ENCODE peak calls at places on chromosomes 4 and X, in four cellular contexts. I, W, E and B are unnamed samples.

GRCh38 chr4:78656968-78657445 is 105.4 kb downstream of the ANXA3 start:
- DNase-seq in I (no peak), W (peak), E (no peak), B (no peak)

GRCh38 chr4:56084849-56085248 is 136.1 kb downstream of the CEP135 start:
- DNase-seq in I (no peak), W (no peak), E (no peak), B (no peak)

GRCh38 chr4:21795091-21795490 is 153.5 kb downstream of the KCNIP4 start:
- DNase-seq in I (no peak), W (no peak), E (no peak), B (no peak)

GRCh38 chr4:156909010-156909409 is 62.6 kb downstream of the PDGFC start:
- DNase-seq in I (no peak), W (no peak), E (no peak), B (no peak)

GRCh38 chrX:130916636-130917422 is 13.8 kb upstream of the ENOX2 start:
- DNase-seq in I (no peak), W (no peak), E (peak), B (peak)

GRCh38 chrX:151780621-151781020 is 46.1 kb downstream of the CNGA2 start:
- DNase-seq in I (no peak), W (no peak), E (no peak), B (no peak)

GRCh38 chr4:26953361-26953760 is 92.7 kb downstream of the STIM2 start:
- DNase-seq in I (no peak), W (no peak), E (no peak), B (no peak)

GRCh38 chrX:103330601-103331397 is 760 bp downstream of the TCEAL7 start:
- DNase-seq in I (no peak), W (no peak), E (no peak), B (no peak)

GRCh38 chr4:88693792-88694191 is 3.8 kb downstream of the NAP1L5 start:
- DNase-seq in I (no peak), W (no peak), E (no peak), B (no peak)

GRCh38 chrX:52346462-52347165 is 22.2 kb upstream of the XAGE2 start:
- DNase-seq in I (peak), W (no peak), E (no peak), B (no peak)

GRCh38 chrX:67700607-67701006 is 156.8 kb downstream of the AR start:
- DNase-seq in I (no peak), W (no peak), E (no peak), B (no peak)

GRCh38 chr4:185993328-185993973 is 75.5 kb upstream of the TLR3 start:
- DNase-seq in I (no peak), W (no peak), E (no peak), B (no peak)

GRCh38 chrX:130110379-130111219 is at the start of gene ELF4:
- DNase-seq in I (peak), W (no peak), E (no peak), B (peak)

DNA sequence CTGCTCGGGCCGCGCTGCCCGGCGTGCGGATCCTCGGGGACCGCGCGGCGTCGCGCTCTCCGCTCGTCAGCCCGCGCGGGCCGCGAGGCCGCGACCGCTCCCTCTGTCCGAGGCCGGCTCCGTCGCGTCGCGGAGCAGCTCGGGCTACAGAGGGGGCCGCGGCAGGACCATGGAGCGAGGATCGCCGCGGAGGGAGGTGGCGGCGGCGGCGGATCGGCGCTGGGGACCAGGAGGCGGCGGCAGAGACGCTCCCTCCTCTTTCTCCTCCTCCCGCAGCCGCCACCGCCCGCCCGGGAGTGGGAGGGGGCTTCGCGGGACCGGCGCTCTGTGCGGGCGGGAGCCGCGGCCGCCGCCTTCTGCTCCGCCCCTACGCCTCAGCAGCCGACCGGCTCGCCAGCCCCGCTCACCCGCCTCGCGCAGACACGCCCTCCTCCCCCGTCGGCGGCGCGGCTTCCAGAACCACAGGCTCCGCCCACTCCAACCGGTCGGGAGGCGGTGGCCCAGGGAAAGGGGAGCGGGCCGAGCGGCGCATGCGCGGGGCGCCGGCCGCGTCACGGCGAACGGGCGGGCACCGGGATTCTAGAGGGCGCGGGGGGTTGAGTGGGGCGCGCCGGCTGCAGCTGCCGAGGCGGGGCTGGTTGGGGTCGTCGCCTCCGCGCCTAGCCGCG is at the start of gene CASK:
- DNase-seq in I (peak), W (peak), E (peak), B (peak)
- TF ChIP-seq POLR2A in I (peak), W (peak), E (peak), B (peak)

GRCh38 chrX:18885317-18886004 is 98.5 kb downstream of the PHKA2 start:
- DNase-seq in I (no peak), W (no peak), E (no peak), B (no peak)

GRCh38 chrX:18886005-18886343 is 97.9 kb downstream of the PHKA2 start:
- DNase-seq in I (no peak), W (no peak), E (no peak), B (no peak)

GRCh38 chrX:18887821-18888205 is 96.1 kb downstream of the PHKA2 start:
- DNase-seq in I (no peak), W (no peak), E (no peak), B (no peak)

GRCh38 chrX:18887177-18887820 is 96.6 kb downstream of the PHKA2 start:
- DNase-seq in I (no peak), W (no peak), E (no peak), B (no peak)

DNA sequence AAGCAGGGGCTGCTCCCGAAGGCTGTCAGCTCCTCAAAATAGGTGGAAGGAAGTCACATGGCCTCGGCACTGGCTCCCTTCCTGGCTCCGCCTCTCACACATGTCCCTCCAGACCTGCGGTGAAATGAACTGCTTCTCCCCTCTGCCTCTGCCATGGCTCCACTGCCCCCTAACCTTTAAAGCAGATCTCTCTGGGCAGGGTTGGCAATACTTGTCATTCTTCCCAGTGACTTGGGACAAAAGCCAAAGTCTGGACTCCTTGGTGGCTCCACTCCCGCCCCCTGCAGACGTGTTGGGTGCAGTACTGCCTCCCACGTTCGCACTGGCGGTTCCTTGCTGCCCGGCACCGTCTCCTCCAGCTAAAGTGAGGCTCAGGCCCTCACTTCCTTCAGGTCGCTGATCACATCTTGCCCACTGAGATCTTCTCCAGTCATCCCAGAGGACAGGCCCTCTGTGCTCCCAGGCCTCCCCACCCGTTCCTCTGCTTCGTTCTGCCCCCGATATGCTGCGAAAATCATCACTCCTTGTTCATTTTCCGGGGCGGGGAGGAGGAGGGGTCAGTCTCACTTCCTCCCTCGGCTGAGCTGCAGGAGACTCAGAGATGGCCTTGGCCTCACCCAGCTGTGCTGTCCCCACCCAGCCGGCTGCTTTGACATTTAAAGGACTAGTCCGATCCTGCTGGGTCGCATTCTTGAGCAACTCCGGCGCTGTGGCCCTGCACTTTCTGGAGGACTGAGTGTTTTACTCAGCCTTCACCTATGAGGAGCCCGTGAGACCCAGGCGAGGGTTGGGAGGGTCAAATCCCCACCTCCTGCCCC is 97.4 kb downstream of the PHKA2 start:
- DNase-seq in I (peak), W (peak), E (peak), B (peak)
- TF ChIP-seq POLR2A in I (peak), W (no peak), E (peak), B (peak)

GRCh38 chr4:1043658-1044468 is 32.4 kb downstream of the FGFRL1 start:
- DNase-seq in I (peak), W (peak), E (peak), B (peak)
- TF ChIP-seq POLR2A in I (peak), W (no peak), E (no peak), B (no peak)

DNA sequence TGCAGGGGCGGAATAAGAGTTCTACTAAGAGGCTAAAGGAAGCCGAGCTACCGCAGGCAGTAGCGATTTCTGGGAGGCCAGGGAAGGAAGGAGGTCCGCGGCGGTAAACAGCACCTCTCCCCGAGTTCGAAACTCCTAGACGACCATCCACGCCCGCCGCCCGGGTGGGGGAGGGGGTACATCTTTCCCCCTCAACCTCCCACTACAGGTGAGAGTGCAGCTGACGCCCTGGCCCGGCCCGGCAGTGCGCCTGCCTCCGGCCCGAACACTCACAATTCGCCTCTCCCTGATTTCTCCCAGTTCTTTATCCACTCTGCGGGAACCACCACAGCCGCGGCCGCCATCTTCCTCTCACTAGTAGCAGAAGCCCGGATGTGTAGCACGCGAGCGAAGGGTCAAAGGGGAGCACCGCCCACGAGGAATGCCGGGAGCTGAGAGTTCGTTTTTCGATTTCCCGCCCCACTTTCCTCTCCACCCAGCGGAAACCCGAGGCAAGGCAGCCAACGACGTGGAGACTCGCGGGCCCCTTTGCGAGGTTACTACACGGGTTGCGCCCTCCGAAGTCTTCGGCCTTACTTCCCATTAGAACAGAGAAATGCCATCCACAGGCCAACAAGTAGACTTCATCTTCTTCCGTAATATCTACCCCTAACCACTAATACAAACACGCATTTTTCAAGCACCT is at the start of gene THOC2:
- DNase-seq in I (peak), W (peak), E (peak), B (peak)
- TF ChIP-seq POLR2A in I (peak), W (peak), E (peak), B (peak)

GRCh38 chr4:4860381-4860802 is 927 bp downstream of the MSX1 start:
- DNase-seq in I (peak), W (no peak), E (peak), B (peak)

GRCh38 chr4:4858527-4858926 is 938 bp upstream of the MSX1 start:
- DNase-seq in I (no peak), W (no peak), E (no peak), B (no peak)

GRCh38 chr4:4857809-4858508 is 1.5 kb upstream of the MSX1 start:
- DNase-seq in I (no peak), W (no peak), E (no peak), B (no peak)

GRCh38 chr4:4859799-4860380 is 425 bp downstream of the MSX1 start:
- DNase-seq in I (peak), W (no peak), E (no peak), B (no peak)

DNA sequence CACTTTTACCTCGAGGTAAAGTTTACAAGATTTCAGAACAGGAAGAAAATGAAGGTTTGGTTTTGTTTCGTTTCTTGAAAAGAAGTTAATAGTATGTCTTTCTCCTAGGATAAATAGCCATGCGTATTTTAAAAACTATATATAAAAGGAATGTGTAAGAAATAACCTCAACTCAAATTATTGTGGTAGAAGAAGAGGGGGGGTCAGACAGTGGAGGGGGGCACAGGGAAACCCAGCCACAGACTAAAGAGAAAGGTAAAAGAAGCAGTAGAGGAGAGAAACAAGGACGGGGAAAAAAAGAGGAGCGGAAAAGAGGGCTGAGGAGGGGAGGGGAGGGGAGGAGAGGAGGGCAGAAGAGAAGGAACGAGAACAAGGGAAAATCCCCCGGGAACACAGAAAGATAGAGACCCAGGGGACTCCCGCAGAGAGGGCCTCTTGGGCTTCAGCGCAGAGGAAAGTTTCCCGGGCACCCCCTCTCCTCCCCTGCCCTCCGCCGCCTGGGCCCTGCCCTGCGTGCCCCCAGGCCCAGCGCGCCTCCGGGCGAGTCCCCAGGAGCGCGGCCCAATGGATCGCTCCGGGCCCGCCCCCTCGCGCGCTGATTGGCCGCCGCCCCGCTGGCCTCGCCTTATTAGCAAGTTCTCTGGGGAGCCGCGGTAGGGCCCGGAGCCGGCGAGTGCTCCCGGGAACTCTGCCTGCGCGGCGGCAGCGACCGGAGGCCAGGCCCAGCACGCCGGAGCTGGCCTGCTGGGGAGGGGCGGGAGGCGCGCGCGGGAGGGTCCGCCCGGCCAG is at the start of gene MSX1:
- DNase-seq in I (peak), W (peak), E (peak), B (peak)
- TF ChIP-seq POLR2A in I (peak), W (no peak), E (peak), B (peak)

DNA sequence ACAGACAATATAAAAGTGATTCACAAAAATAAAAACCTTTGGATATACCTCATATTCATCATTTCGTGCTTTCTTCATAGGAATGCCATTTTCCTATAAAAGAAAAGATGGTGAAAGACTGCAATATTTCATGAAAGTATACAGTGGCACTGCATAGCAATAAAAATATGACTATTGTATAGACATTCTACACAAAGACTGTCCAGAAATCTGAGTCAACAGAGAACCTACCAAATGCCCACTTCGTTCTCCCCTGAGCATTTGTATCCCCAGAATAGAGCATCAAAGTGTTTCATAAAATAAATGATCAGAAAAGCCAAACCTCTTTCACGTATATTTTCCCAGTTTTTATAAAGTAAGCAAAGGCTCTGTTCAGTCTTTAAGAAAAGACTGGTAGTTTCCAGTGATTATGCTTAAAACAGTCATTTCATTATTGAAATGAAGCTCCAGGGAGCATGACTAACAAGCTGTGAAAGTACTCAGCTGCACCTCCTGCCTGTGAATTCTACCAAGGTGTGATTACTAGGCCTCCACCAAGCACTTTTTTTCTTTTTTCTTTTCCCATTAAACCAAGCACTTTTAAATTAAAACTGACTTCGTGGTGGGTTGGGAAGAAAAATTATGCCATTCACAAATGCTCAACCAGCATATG is 20.2 kb downstream of the PPA2 start:
- DNase-seq in I (no peak), W (no peak), E (no peak), B (no peak)
- TF ChIP-seq POLR2A in I (no peak), W (no peak), E (no peak), B (no peak)

GRCh38 chr4:173529505-173530325 is at the start of gene HAND2:
- DNase-seq in I (peak), W (no peak), E (no peak), B (peak)
- TF ChIP-seq POLR2A in I (peak), W (no peak), E (no peak), B (no peak)

GRCh38 chr4:82428969-82429727 is 1.1 kb downstream of the HNRNPDL start:
- DNase-seq in I (peak), W (peak), E (peak), B (peak)
- TF ChIP-seq POLR2A in I (peak), W (no peak), E (no peak), B (peak)

DNA sequence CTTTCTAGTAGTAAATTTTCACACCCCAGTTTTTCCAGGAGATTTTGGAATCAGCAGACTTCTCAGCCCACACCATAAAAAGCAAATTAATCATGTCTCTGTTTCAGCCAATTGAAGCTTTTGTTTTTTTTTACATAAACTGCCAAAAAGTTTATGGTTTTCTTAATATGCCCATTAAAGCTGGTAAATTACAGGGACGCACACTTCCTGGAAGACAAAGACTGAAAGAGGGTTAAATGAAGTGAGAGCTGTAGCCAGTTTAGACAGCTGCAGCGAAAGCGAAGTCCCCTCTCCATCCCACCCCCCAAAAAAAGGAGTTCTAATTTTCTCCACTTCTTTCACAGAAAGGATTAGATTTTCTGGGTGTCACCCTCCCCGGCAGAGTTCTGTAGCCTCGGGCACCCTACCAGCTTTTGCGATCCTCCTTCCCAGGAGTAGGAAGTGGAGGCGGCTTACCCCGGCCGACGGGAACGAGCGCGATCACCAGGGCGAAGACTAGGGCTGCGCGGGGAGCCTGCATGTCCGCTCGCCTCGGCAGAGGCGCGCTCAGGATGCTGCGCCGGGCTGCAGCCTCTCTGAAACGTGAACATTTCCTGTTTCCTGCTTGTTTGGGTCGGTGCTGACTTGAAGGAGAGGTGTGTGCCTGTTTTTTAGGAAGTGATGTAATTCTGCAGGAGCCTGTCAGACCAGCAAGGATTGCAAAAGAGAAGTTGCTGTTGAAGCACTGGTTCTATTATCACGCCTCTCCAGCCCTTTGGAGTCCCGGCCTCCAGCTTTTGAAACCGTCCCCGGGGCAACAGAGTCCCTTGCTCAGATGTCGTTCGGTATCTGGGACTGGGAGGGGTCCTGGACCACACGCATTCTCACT is at the start of gene TMEM154:
- DNase-seq in I (peak), W (peak), E (no peak), B (no peak)
- TF ChIP-seq POLR2A in I (peak), W (no peak), E (no peak), B (no peak)